ENCODE peak calls at places on chromosomes 1 and 21, in seven cellular contexts. One of them, this sample, is unnamed.

GRCh38 chr1:109687641-109688499 is at the start of gene GSTM1:
- DNase-seq in mesendoderm: peak
- DNase-seq in mesenchymal stem cell: peak
- DNase-seq in IMR-90: no peak
- DNase-seq in H1: peak
- DNase-seq in H9: peak
- DNase-seq in neuronal stem cell: peak
- DNase-seq in this sample: peak

GRCh38 chr21:28639742-28640141 is 352.9 kb downstream of the LTN1 start:
- DNase-seq in mesendoderm: no peak
- DNase-seq in mesenchymal stem cell: no peak
- DNase-seq in IMR-90: no peak
- DNase-seq in H1: no peak
- DNase-seq in H9: no peak
- DNase-seq in neuronal stem cell: no peak
- DNase-seq in this sample: no peak

GRCh38 chr1:157496121-157496526 is 56.2 kb downstream of the FCRL5 start:
- DNase-seq in mesendoderm: peak
- DNase-seq in mesenchymal stem cell: peak
- DNase-seq in IMR-90: peak
- DNase-seq in H1: no peak
- DNase-seq in H9: no peak
- DNase-seq in neuronal stem cell: peak
- DNase-seq in this sample: peak

GRCh38 chr1:208772891-208773290 is 528.7 kb upstream of the PLXNA2 start:
- DNase-seq in mesendoderm: no peak
- DNase-seq in mesenchymal stem cell: no peak
- DNase-seq in IMR-90: no peak
- DNase-seq in H1: no peak
- DNase-seq in H9: no peak
- DNase-seq in neuronal stem cell: no peak
- DNase-seq in this sample: no peak

GRCh38 chr1:115652236-115652788 is 10.5 kb downstream of the VANGL1 start:
- DNase-seq in mesendoderm: no peak
- DNase-seq in mesenchymal stem cell: no peak
- DNase-seq in IMR-90: no peak
- DNase-seq in H1: no peak
- DNase-seq in H9: no peak
- DNase-seq in neuronal stem cell: no peak
- DNase-seq in this sample: no peak

GRCh38 chr1:168621356-168621755 is 45.0 kb downstream of the XCL1 start:
- DNase-seq in mesendoderm: peak
- DNase-seq in mesenchymal stem cell: peak
- DNase-seq in IMR-90: no peak
- DNase-seq in H1: no peak
- DNase-seq in H9: no peak
- DNase-seq in neuronal stem cell: no peak
- DNase-seq in this sample: peak

GRCh38 chr21:35036521-35037383 is 12.3 kb downstream of the RUNX1 start:
- DNase-seq in mesendoderm: no peak
- DNase-seq in mesenchymal stem cell: no peak
- DNase-seq in IMR-90: no peak
- DNase-seq in H1: no peak
- DNase-seq in H9: no peak
- DNase-seq in neuronal stem cell: no peak
- DNase-seq in this sample: no peak

GRCh38 chr1:39110325-39110851 is 84.2 kb downstream of the NDUFS5 start:
- DNase-seq in mesendoderm: no peak
- DNase-seq in mesenchymal stem cell: peak
- DNase-seq in IMR-90: peak
- DNase-seq in H1: no peak
- DNase-seq in H9: no peak
- DNase-seq in neuronal stem cell: no peak
- DNase-seq in this sample: peak

GRCh38 chr21:23725576-23725975 is 1881.7 kb downstream of the MRPL39 start:
- DNase-seq in mesendoderm: peak
- DNase-seq in mesenchymal stem cell: no peak
- DNase-seq in IMR-90: no peak
- DNase-seq in H1: no peak
- DNase-seq in H9: no peak
- DNase-seq in neuronal stem cell: no peak
- DNase-seq in this sample: no peak

GRCh38 chr1:8746554-8746953 is 70.9 kb downstream of the RERE start:
- DNase-seq in mesendoderm: no peak
- DNase-seq in mesenchymal stem cell: no peak
- DNase-seq in IMR-90: peak
- DNase-seq in H1: no peak
- DNase-seq in H9: no peak
- DNase-seq in neuronal stem cell: no peak
- DNase-seq in this sample: no peak

GRCh38 chr1:195071461-195071860 is 1536.8 kb downstream of the KCNT2 start:
- DNase-seq in mesendoderm: no peak
- DNase-seq in mesenchymal stem cell: no peak
- DNase-seq in IMR-90: no peak
- DNase-seq in H1: no peak
- DNase-seq in H9: no peak
- DNase-seq in neuronal stem cell: no peak
- DNase-seq in this sample: no peak

GRCh38 chr1:88503656-88504055 is 180.4 kb upstream of the PKN2 start:
- DNase-seq in mesendoderm: no peak
- DNase-seq in mesenchymal stem cell: no peak
- DNase-seq in IMR-90: no peak
- DNase-seq in H1: no peak
- DNase-seq in H9: no peak
- DNase-seq in neuronal stem cell: no peak
- DNase-seq in this sample: no peak

GRCh38 chr21:44616591-44616926 is 4.7 kb downstream of the KRTAP10-8 start:
- DNase-seq in mesendoderm: no peak
- DNase-seq in mesenchymal stem cell: no peak
- DNase-seq in IMR-90: no peak
- DNase-seq in H1: no peak
- DNase-seq in H9: no peak
- DNase-seq in neuronal stem cell: no peak
- DNase-seq in this sample: no peak

GRCh38 chr1:171486048-171486519 is 754 bp downstream of the PRRC2C start:
- DNase-seq in mesendoderm: peak
- DNase-seq in mesenchymal stem cell: peak
- DNase-seq in IMR-90: peak
- DNase-seq in H1: no peak
- DNase-seq in H9: no peak
- DNase-seq in neuronal stem cell: peak
- DNase-seq in this sample: no peak

GRCh38 chr1:58780586-58781452 is 3.0 kb downstream of the JUN start:
- DNase-seq in mesendoderm: peak
- DNase-seq in mesenchymal stem cell: peak
- DNase-seq in IMR-90: peak
- DNase-seq in H1: no peak
- DNase-seq in H9: no peak
- DNase-seq in neuronal stem cell: no peak
- DNase-seq in this sample: peak

GRCh38 chr1:15106608-15107007 is 46.9 kb upstream of the TMEM51 start:
- DNase-seq in mesendoderm: no peak
- DNase-seq in mesenchymal stem cell: no peak
- DNase-seq in IMR-90: no peak
- DNase-seq in H1: no peak
- DNase-seq in H9: no peak
- DNase-seq in neuronal stem cell: no peak
- DNase-seq in this sample: no peak

GRCh38 chr1:41957568-41957967 is 38.8 kb upstream of the HIVEP3 start:
- DNase-seq in mesendoderm: no peak
- DNase-seq in mesenchymal stem cell: no peak
- DNase-seq in IMR-90: peak
- DNase-seq in H1: no peak
- DNase-seq in H9: no peak
- DNase-seq in neuronal stem cell: no peak
- DNase-seq in this sample: peak

GRCh38 chr1:220803401-220804201 is 16.9 kb downstream of the MTARC1 start:
- DNase-seq in mesendoderm: peak
- DNase-seq in mesenchymal stem cell: peak
- DNase-seq in IMR-90: peak
- DNase-seq in H1: no peak
- DNase-seq in H9: no peak
- DNase-seq in neuronal stem cell: no peak
- DNase-seq in this sample: peak

GRCh38 chr1:44348046-44348628 is 6.9 kb downstream of the ERI3 start:
- DNase-seq in mesendoderm: no peak
- DNase-seq in mesenchymal stem cell: no peak
- DNase-seq in IMR-90: no peak
- DNase-seq in H1: no peak
- DNase-seq in H9: no peak
- DNase-seq in neuronal stem cell: no peak
- DNase-seq in this sample: no peak

GRCh38 chr1:167454304-167454928 is 63.9 kb downstream of the CD247 start:
- DNase-seq in mesendoderm: peak
- DNase-seq in mesenchymal stem cell: no peak
- DNase-seq in IMR-90: no peak
- DNase-seq in H1: no peak
- DNase-seq in H9: peak
- DNase-seq in neuronal stem cell: no peak
- DNase-seq in this sample: no peak

GRCh38 chr1:86156571-86157455 is at the start of gene COL24A1:
- DNase-seq in mesendoderm: peak
- DNase-seq in mesenchymal stem cell: peak
- DNase-seq in IMR-90: peak
- DNase-seq in H1: no peak
- DNase-seq in H9: peak
- DNase-seq in neuronal stem cell: peak
- DNase-seq in this sample: no peak

GRCh38 chr1:39434797-39435395 is 56.5 kb upstream of the BMP8A start:
- DNase-seq in mesendoderm: no peak
- DNase-seq in mesenchymal stem cell: peak
- DNase-seq in IMR-90: peak
- DNase-seq in H1: no peak
- DNase-seq in H9: no peak
- DNase-seq in neuronal stem cell: no peak
- DNase-seq in this sample: peak

GRCh38 chr1:156129687-156130577 is 15.4 kb downstream of the LMNA start:
- DNase-seq in mesendoderm: peak
- DNase-seq in mesenchymal stem cell: peak
- DNase-seq in IMR-90: peak
- DNase-seq in H1: peak
- DNase-seq in H9: peak
- DNase-seq in neuronal stem cell: peak
- DNase-seq in this sample: peak

GRCh38 chr1:206846475-206846874 is 18.9 kb upstream of the IL20 start:
- DNase-seq in mesendoderm: no peak
- DNase-seq in mesenchymal stem cell: no peak
- DNase-seq in IMR-90: no peak
- DNase-seq in H1: no peak
- DNase-seq in H9: no peak
- DNase-seq in neuronal stem cell: no peak
- DNase-seq in this sample: no peak

GRCh38 chr1:183098349-183098748 is 75.1 kb downstream of the LAMC1 start:
- DNase-seq in mesendoderm: no peak
- DNase-seq in mesenchymal stem cell: no peak
- DNase-seq in IMR-90: no peak
- DNase-seq in H1: no peak
- DNase-seq in H9: no peak
- DNase-seq in neuronal stem cell: no peak
- DNase-seq in this sample: no peak

GRCh38 chr1:15214507-15214906 is 32.5 kb upstream of the FHAD1 start:
- DNase-seq in mesendoderm: no peak
- DNase-seq in mesenchymal stem cell: peak
- DNase-seq in IMR-90: peak
- DNase-seq in H1: no peak
- DNase-seq in H9: no peak
- DNase-seq in neuronal stem cell: peak
- DNase-seq in this sample: peak

GRCh38 chr1:165365344-165365743 is 8.8 kb upstream of the LMX1A start:
- DNase-seq in mesendoderm: peak
- DNase-seq in mesenchymal stem cell: no peak
- DNase-seq in IMR-90: no peak
- DNase-seq in H1: no peak
- DNase-seq in H9: no peak
- DNase-seq in neuronal stem cell: no peak
- DNase-seq in this sample: no peak

GRCh38 chr1:229341811-229342304 is 989 bp downstream of the CCSAP start:
- DNase-seq in mesendoderm: peak
- DNase-seq in mesenchymal stem cell: peak
- DNase-seq in IMR-90: peak
- DNase-seq in H1: no peak
- DNase-seq in H9: no peak
- DNase-seq in neuronal stem cell: peak
- DNase-seq in this sample: peak
- H4K8ac ChIP-seq in mesendoderm: no peak
- H4K8ac ChIP-seq in mesenchymal stem cell: no peak
- H4K8ac ChIP-seq in IMR-90: no peak
- H4K8ac ChIP-seq in H1: no peak
- H4K8ac ChIP-seq in H9: no peak
- H4K8ac ChIP-seq in neuronal stem cell: no peak
- H4K8ac ChIP-seq in this sample: peak

GRCh38 chr21:36989699-36990507 is 16.6 kb upstream of the RIPPLY3 start:
- DNase-seq in mesendoderm: peak
- DNase-seq in mesenchymal stem cell: peak
- DNase-seq in IMR-90: peak
- DNase-seq in H1: peak
- DNase-seq in H9: peak
- DNase-seq in neuronal stem cell: peak
- DNase-seq in this sample: peak
- H2BK120ac ChIP-seq in mesendoderm: peak
- H2BK120ac ChIP-seq in mesenchymal stem cell: peak
- H2BK120ac ChIP-seq in IMR-90: peak
- H2BK120ac ChIP-seq in H1: peak
- H2BK120ac ChIP-seq in H9: no peak
- H2BK120ac ChIP-seq in neuronal stem cell: no peak
- H2BK120ac ChIP-seq in this sample: peak

DNA sequence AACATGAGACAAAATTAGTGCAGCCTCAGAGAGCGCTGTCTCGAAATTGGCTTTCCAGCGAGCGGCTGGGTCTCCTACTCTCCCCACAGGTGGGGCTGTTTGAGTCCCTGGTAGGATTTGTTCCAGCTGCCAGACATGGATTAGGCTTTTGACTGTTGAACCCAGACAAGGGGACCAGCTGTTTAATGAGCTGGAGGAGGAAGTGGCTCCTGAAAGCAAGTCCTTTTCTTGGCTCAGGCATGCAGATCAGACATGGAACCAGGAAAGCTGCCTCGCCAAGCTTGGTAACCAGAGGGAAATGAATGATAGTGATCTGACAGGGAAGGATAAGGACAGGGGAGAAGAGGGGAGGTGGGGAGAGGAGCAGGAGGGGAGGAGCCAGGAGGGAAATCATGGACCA is 69.7 kb downstream of the UBIAD1 start:
- DNase-seq in mesendoderm: peak
- DNase-seq in mesenchymal stem cell: no peak
- DNase-seq in IMR-90: no peak
- DNase-seq in H1: no peak
- DNase-seq in H9: no peak
- DNase-seq in neuronal stem cell: no peak
- DNase-seq in this sample: no peak
- H3K18ac ChIP-seq in mesendoderm: no peak
- H3K18ac ChIP-seq in mesenchymal stem cell: no peak
- H3K18ac ChIP-seq in IMR-90: no peak
- H3K18ac ChIP-seq in H1: no peak
- H3K18ac ChIP-seq in H9: no peak
- H3K18ac ChIP-seq in neuronal stem cell: no peak
- H3K18ac ChIP-seq in this sample: no peak

DNA sequence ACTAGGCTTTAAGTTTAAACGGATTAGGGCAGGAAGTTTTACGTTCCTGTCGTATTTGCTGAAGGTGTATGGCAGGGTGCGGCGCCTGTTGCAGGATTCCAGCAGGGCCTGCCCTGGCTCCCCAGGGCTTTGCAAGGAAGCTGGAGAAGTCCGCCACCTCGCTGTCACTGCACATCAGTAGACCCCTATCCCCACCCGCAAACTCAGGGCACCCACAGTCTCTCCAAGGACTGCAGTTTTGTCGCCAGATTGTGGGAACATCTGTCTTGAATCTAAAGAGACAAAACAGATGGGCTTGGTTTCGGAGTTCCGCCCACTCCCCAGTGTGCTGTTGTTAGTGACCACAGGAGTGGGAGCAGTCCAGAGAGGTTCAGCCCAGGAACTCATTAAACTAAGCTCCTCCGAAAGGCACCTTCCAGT is 110.9 kb downstream of the CDC7 start:
- DNase-seq in mesendoderm: peak
- DNase-seq in mesenchymal stem cell: no peak
- DNase-seq in IMR-90: no peak
- DNase-seq in H1: no peak
- DNase-seq in H9: peak
- DNase-seq in neuronal stem cell: peak
- DNase-seq in this sample: peak
- H4K8ac ChIP-seq in mesendoderm: no peak
- H4K8ac ChIP-seq in mesenchymal stem cell: peak
- H4K8ac ChIP-seq in IMR-90: no peak
- H4K8ac ChIP-seq in H1: no peak
- H4K8ac ChIP-seq in H9: no peak
- H4K8ac ChIP-seq in neuronal stem cell: no peak
- H4K8ac ChIP-seq in this sample: peak